ENCODE peak calls at places on chromosomes 16 and 17, in four cellular contexts. N, L, F and W are unnamed samples.

GRCh38 chr16:51994597-51994996 is 552.3 kb downstream of the TOX3 start:
- DNase-seq in N (no peak), F (peak), L (peak), W (peak)

GRCh38 chr17:82740906-82741759 is 5.7 kb downstream of the FN3K start:
- DNase-seq in L (no peak), N (no peak), F (peak), W (no peak)

GRCh38 chr17:7410634-7411426 is 3.2 kb downstream of the NLGN2 start:
- DNase-seq in N (no peak), F (no peak), L (no peak), W (no peak)

GRCh38 chr17:41777579-41778188 is 8.8 kb downstream of the JUP start:
- DNase-seq in F (peak), N (peak), L (no peak), W (peak)

GRCh38 chr17:81863123-81863675 is 2.9 kb upstream of the P4HB start:
- DNase-seq in F (no peak), N (no peak), L (no peak), W (no peak)

GRCh38 chr17:48054238-48055185 is 6.4 kb downstream of the NFE2L1 start:
- DNase-seq in L (no peak), F (peak), N (peak), W (no peak)

GRCh38 chr16:68857479-68857878 is 14.1 kb downstream of the TANGO6 start:
- DNase-seq in N (no peak), L (no peak), F (no peak), W (no peak)

GRCh38 chr17:43905400-43905984 is 1.8 kb downstream of the MPP2 start:
- DNase-seq in F (no peak), N (no peak), L (no peak), W (no peak)

GRCh38 chr16:1678500-1679098 is 520 bp downstream of the JPT2 start:
- DNase-seq in L (peak), N (no peak), F (peak), W (peak)

GRCh38 chr17:82921426-82921825 is 81.6 kb upstream of the ZNF750 start:
- DNase-seq in L (no peak), F (no peak), N (no peak), W (no peak)

GRCh38 chr16:89446136-89446974 is 44.0 kb downstream of the ANKRD11 start:
- DNase-seq in L (no peak), N (no peak), F (no peak), W (no peak)

GRCh38 chr16:58252716-58253115 is 42.1 kb downstream of the PRSS54 start:
- DNase-seq in L (no peak), F (no peak), N (no peak), W (no peak)